ENCODE peak calls at places on chromosomes 5 and 9, in four cellular contexts. One of them, this sample, is unnamed.

GRCh38 chr5:139880416-139881144 is 85.0 kb downstream of the PSD2 start:
- DNase-seq in RCC 7860: no peak
- DNase-seq in iris pigment epithelial cell: no peak
- DNase-seq in stimulated activated CD4-positive, alpha-beta T cell treated with anti-CD3 and anti-CD28 coated beads, TNF-alpha, amount 100 ng/mL, for 1 hour: no peak
- DNase-seq in this sample: peak; percentile 5

GRCh38 chr9:18869725-18870124 is 163.3 kb downstream of the SAXO1 start:
- DNase-seq in RCC 7860: no peak
- DNase-seq in iris pigment epithelial cell: no peak
- DNase-seq in stimulated activated CD4-positive, alpha-beta T cell treated with anti-CD3 and anti-CD28 coated beads, TNF-alpha, amount 100 ng/mL, for 1 hour: no peak
- DNase-seq in this sample: no peak

GRCh38 chr5:54944364-54944763 is 41.0 kb downstream of the ESM1 start:
- DNase-seq in RCC 7860: no peak
- DNase-seq in iris pigment epithelial cell: peak; percentile 54
- DNase-seq in stimulated activated CD4-positive, alpha-beta T cell treated with anti-CD3 and anti-CD28 coated beads, TNF-alpha, amount 100 ng/mL, for 1 hour: peak; percentile 15
- DNase-seq in this sample: peak; percentile 75

GRCh38 chr9:18137815-18138214 is 336.1 kb upstream of the ADAMTSL1 start:
- DNase-seq in RCC 7860: no peak
- DNase-seq in iris pigment epithelial cell: no peak
- DNase-seq in stimulated activated CD4-positive, alpha-beta T cell treated with anti-CD3 and anti-CD28 coated beads, TNF-alpha, amount 100 ng/mL, for 1 hour: no peak
- DNase-seq in this sample: no peak

GRCh38 chr9:19464764-19465570 is 56.2 kb downstream of the ACER2 start:
- DNase-seq in RCC 7860: peak; percentile 33
- DNase-seq in iris pigment epithelial cell: peak; percentile 80
- DNase-seq in stimulated activated CD4-positive, alpha-beta T cell treated with anti-CD3 and anti-CD28 coated beads, TNF-alpha, amount 100 ng/mL, for 1 hour: peak; percentile 45
- DNase-seq in this sample: peak; percentile 56

GRCh38 chr9:132632426-132632825 is 37.4 kb downstream of the DDX31 start:
- DNase-seq in RCC 7860: no peak
- DNase-seq in iris pigment epithelial cell: no peak
- DNase-seq in stimulated activated CD4-positive, alpha-beta T cell treated with anti-CD3 and anti-CD28 coated beads, TNF-alpha, amount 100 ng/mL, for 1 hour: no peak
- DNase-seq in this sample: no peak

GRCh38 chr5:9927521-9927997 is 297.4 kb upstream of the TAS2R1 start:
- DNase-seq in RCC 7860: peak; percentile 41
- DNase-seq in iris pigment epithelial cell: peak; percentile 49
- DNase-seq in stimulated activated CD4-positive, alpha-beta T cell treated with anti-CD3 and anti-CD28 coated beads, TNF-alpha, amount 100 ng/mL, for 1 hour: no peak
- DNase-seq in this sample: peak; percentile 25

GRCh38 chr9:6680797-6681146 is 35.2 kb upstream of the GLDC start:
- DNase-seq in RCC 7860: peak; percentile 39
- DNase-seq in iris pigment epithelial cell: peak; percentile 27
- DNase-seq in stimulated activated CD4-positive, alpha-beta T cell treated with anti-CD3 and anti-CD28 coated beads, TNF-alpha, amount 100 ng/mL, for 1 hour: no peak
- DNase-seq in this sample: peak; percentile 62

GRCh38 chr5:94442971-94443370 is 175.4 kb downstream of the KIAA0825 start:
- DNase-seq in RCC 7860: no peak
- DNase-seq in iris pigment epithelial cell: peak; percentile 62
- DNase-seq in stimulated activated CD4-positive, alpha-beta T cell treated with anti-CD3 and anti-CD28 coated beads, TNF-alpha, amount 100 ng/mL, for 1 hour: no peak
- DNase-seq in this sample: peak; percentile 41

GRCh38 chr9:68668127-68668526 is 36.9 kb upstream of the PIP5K1B start:
- DNase-seq in RCC 7860: no peak
- DNase-seq in iris pigment epithelial cell: no peak
- DNase-seq in stimulated activated CD4-positive, alpha-beta T cell treated with anti-CD3 and anti-CD28 coated beads, TNF-alpha, amount 100 ng/mL, for 1 hour: no peak
- DNase-seq in this sample: no peak

GRCh38 chr5:137649228-137649890 is 86.5 kb downstream of the KLHL3 start:
- DNase-seq in RCC 7860: no peak
- DNase-seq in iris pigment epithelial cell: peak; percentile 57
- DNase-seq in stimulated activated CD4-positive, alpha-beta T cell treated with anti-CD3 and anti-CD28 coated beads, TNF-alpha, amount 100 ng/mL, for 1 hour: no peak
- DNase-seq in this sample: peak; percentile 65

This sample was measured in adipocyte.